ENCODE peak calls at places on chromosomes 3 and 15, in six cellular contexts. W is IMR-90, C is GM23338, J is aorta, X is heart left ventricle, R is stomach. K is an unnamed sample.
A peak's percentile ranks its signal among the peaks of the same experiment; 100 is the strongest.

GRCh38 chr15:62059818-62060115 is 480 bp downstream of the VPS13C start:
- DNase-seq in W (peak; percentile 51), C (no peak), J (no peak), X (peak; percentile 43), R (peak; percentile 55), K (peak; percentile 85)

GRCh38 chr3:69762790-69763229 is 23.5 kb downstream of the MITF start:
- DNase-seq in W (no peak), C (no peak), J (no peak), X (no peak), R (no peak), K (no peak)

GRCh38 chr3:152915695-152916094 is 80.8 kb downstream of the P2RY1 start:
- DNase-seq in W (no peak), C (no peak), J (no peak), X (no peak), R (no peak), K (no peak)

GRCh38 chr3:127482216-127483004 is 108.1 kb downstream of the TPRA1 start:
- DNase-seq in W (peak; percentile 6), C (no peak), J (no peak), X (no peak), R (no peak), K (no peak)

GRCh38 chr15:90716317-90716975 is 700 bp upstream of the BLM start:
- DNase-seq in W (peak; percentile 5), C (peak; percentile 8), J (no peak), X (peak; percentile 20), R (no peak), K (peak; percentile 41)

GRCh38 chr3:102577390-102577789 is 142.6 kb downstream of the ZPLD1 start:
- DNase-seq in W (no peak), C (no peak), J (no peak), X (no peak), R (no peak), K (no peak)

GRCh38 chr15:34772312-34772711 is 17.5 kb upstream of the GJD2 start:
- DNase-seq in W (no peak), C (no peak), J (no peak), X (no peak), R (no peak), K (no peak)

GRCh38 chr3:48039487-48040190 is 23.4 kb upstream of the MAP4 start:
- DNase-seq in W (peak; percentile 84), C (peak; percentile 70), J (no peak), X (no peak), R (no peak), K (peak; percentile 92)

GRCh38 chr15:40338921-40339620 is 1.7 kb downstream of the CCDC9B start:
- DNase-seq in W (peak; percentile 93), C (no peak), J (peak; percentile 82), X (peak; percentile 66), R (no peak), K (peak; percentile 93)

GRCh38 chr15:73355866-73356265 is 12.9 kb downstream of the HCN4 start:
- DNase-seq in W (no peak), C (no peak), J (no peak), X (no peak), R (no peak), K (no peak)

GRCh38 chr3:111797035-111797717 is 61.9 kb upstream of the PHLDB2 start:
- DNase-seq in W (no peak), C (no peak), J (no peak), X (no peak), R (no peak), K (no peak)

GRCh38 chr3:134685881-134686802 is 35.3 kb upstream of the KY start:
- DNase-seq in W (peak; percentile 95), C (no peak), J (no peak), X (no peak), R (no peak), K (peak; percentile 11)

GRCh38 chr3:194084284-194084683 is 51.7 kb upstream of the HES1 start:
- DNase-seq in W (no peak), C (no peak), J (no peak), X (no peak), R (no peak), K (no peak)

GRCh38 chr3:15974647-15975046 is 176.9 kb upstream of the ANKRD28 start:
- DNase-seq in W (no peak), C (peak; percentile 89), J (no peak), X (no peak), R (no peak), K (no peak)

GRCh38 chr15:93253656-93254055 is 164.6 kb upstream of the RGMA start:
- DNase-seq in W (no peak), C (no peak), J (no peak), X (no peak), R (no peak), K (no peak)

GRCh38 chr3:39190281-39191025 is 1.9 kb downstream of the XIRP1 start:
- DNase-seq in W (no peak), C (no peak), J (no peak), X (no peak), R (no peak), K (no peak)

GRCh38 chr3:30720586-30721313 is 114.3 kb downstream of the TGFBR2 start:
- DNase-seq in W (peak; percentile 95), C (no peak), J (no peak), X (no peak), R (no peak), K (peak; percentile 85)

GRCh38 chr15:59372352-59373211 is at the start of gene MYO1E:
- DNase-seq in W (peak; percentile 97), C (peak; percentile 98), J (peak; percentile 90), X (peak; percentile 91), R (peak; percentile 91), K (peak; percentile 98)

GRCh38 chr3:177835008-177835407 is 637.7 kb upstream of the TBL1XR1 start:
- DNase-seq in W (peak; percentile 94), C (no peak), J (no peak), X (no peak), R (no peak), K (peak; percentile 94)

GRCh38 chr3:46479696-46480095 is 15.0 kb upstream of the LTF start:
- DNase-seq in W (peak; percentile 28), C (no peak), J (no peak), X (no peak), R (no peak), K (no peak)

GRCh38 chr3:17894434-17895060 is 152.1 kb upstream of the TBC1D5 start:
- DNase-seq in W (peak; percentile 45), C (peak; percentile 76), J (no peak), X (no peak), R (peak; percentile 36), K (peak; percentile 27)

GRCh38 chr3:19948192-19948591 is 1.3 kb downstream of the RAB5A start:
- DNase-seq in W (no peak), C (no peak), J (no peak), X (no peak), R (no peak), K (no peak)

GRCh38 chr3:9165441-9165840 is 84.0 kb downstream of the SRGAP3 start:
- DNase-seq in W (no peak), C (no peak), J (no peak), X (no peak), R (no peak), K (no peak)

GRCh38 chr15:74172751-74173544 is 562 bp upstream of the ISLR start:
- DNase-seq in W (peak; percentile 39), C (peak; percentile 43), J (peak; percentile 83), X (peak; percentile 80), R (peak; percentile 34), K (peak; percentile 24)

GRCh38 chr15:81304226-81304625 is 19.7 kb downstream of the STARD5 start:
- DNase-seq in W (peak; percentile 80), C (no peak), J (peak; percentile 70), X (peak; percentile 51), R (no peak), K (peak; percentile 82)

GRCh38 chr3:127445581-127446368 is 144.8 kb downstream of the TPRA1 start:
- DNase-seq in W (no peak), C (no peak), J (no peak), X (peak; percentile 10), R (peak; percentile 21), K (no peak)

DNA sequence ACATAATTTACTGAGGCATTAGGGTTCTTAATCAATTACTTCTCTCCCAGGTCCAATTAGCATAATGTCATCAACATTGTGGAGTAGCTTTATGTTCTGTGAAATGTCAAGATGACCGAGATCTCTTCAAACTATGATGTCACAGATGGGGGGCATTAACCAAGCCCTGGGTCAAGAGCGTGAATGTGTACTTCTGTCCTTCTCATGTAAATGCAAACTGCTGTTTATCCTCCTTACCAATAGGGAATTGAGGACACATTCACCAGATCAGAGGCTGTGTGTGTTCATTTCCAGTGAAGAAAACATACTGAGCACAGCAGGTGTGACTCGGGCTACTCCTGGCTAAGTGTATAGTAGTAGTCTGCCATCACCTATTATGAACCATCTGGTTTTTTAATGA is 177.9 kb downstream of the MINAR1 start:
- DNase-seq in W (no peak), C (no peak), J (no peak), X (no peak), R (no peak), K (no peak)
- H3K27me3 ChIP-seq in W (peaks cover 24% of the 10 kb centered on the region), C (no peaks in the 10 kb centered on the region), J (no peaks in the 10 kb centered on the region), X (no peaks in the 10 kb centered on the region), R (peaks cover 10% of the 10 kb centered on the region), K (peaks cover 5% of the 10 kb centered on the region)

GRCh38 chr3:42273351-42273750 is 7.4 kb upstream of the CCK start:
- DNase-seq in W (no peak), C (no peak), J (no peak), X (no peak), R (no peak), K (no peak)
- H3K27me3 ChIP-seq in W (peaks cover 15% of the 10 kb centered on the region), C (no peaks in the 10 kb centered on the region), J (no peaks in the 10 kb centered on the region), X (peaks cover 3% of the 10 kb centered on the region), R (peaks cover 25% of the 10 kb centered on the region), K (peaks cover 53% of the 10 kb centered on the region)

DNA sequence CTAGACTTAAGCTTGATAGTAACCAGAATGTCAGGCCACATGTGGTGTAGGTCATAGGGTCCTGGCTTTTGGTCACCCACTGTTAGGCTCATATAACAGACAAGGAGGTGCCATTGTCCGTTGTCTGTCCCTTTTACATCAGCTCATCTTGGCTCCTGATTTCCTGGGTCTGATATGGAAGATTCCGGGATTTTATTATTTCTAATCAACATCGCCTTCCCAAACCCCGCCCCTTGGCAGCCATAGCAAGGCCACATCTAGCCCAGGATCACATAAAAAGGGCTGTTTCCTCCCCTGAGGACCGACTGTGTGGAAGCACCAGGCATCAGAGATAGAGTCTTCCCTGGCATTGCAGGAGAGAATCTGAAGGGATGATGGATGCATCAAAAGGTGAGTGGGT is at the start of gene TGM4:
- DNase-seq in W (no peak), C (no peak), J (no peak), X (no peak), R (no peak), K (no peak)
- H3K27me3 ChIP-seq in W (no peaks in the 10 kb centered on the region), C (no peaks in the 10 kb centered on the region), J (no peaks in the 10 kb centered on the region), X (no peaks in the 10 kb centered on the region), R (no peaks in the 10 kb centered on the region), K (no peaks in the 10 kb centered on the region)

DNA sequence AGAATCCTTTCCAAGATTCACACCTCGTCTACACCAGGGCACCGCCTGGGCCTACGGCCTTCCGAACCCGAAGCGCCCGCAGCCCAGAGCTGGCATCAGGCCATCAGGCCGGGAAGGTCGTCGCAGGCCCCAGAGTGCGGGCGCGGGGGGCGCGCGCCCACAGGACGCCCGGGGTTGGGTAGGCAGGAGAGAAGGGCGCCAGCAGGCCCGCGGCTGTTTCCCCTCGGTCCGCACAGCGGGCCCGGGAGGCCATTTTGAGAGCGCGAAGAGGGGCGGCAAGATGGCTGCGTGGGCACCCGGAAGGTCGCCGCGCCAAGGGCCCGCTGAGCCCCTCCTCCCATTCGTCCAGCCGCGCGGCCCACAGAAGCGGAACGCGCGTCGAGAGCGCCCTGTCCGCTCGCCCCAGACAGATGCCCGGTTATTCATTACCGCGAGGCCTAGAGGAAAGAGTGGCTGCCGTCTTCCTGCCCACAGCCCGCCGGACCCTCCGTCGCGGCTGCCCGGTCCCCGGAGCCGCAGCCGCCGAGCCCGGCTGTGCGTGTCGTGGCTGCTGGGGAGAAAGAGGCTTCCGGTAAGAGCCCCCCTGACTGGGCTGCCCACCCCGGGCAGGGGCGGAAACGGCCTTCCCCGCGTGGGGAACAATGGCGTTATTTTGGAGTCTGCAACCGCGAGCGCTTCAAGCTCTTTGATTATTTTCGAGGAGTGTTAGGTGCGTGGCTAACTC is 44.2 kb upstream of the POLG start:
- DNase-seq in W (no peak), C (peak; percentile 55), J (no peak), X (peak; percentile 30), R (no peak), K (no peak)
- H3K27me3 ChIP-seq in W (peaks cover 91% of the 10 kb centered on the region), C (peaks cover 100% of the 10 kb centered on the region), J (no peaks in the 10 kb centered on the region), X (peaks cover 67% of the 10 kb centered on the region), R (peaks cover 98% of the 10 kb centered on the region), K (peaks cover 97% of the 10 kb centered on the region)